ENCODE peak calls at places on chromosomes 4 and X, in four cellular contexts. V is NB4, N is germinal center, M is naive B cell. Y is an unnamed sample.

GRCh38 chrX:153400146-153401132 is 711 bp downstream of the PNMA6E start:
- DNase-seq in M (no peak), V (peak; percentile 68), N (peak; percentile 75), Y (peak; percentile 78)

GRCh38 chr4:27616166-27616565 is 755.5 kb downstream of the STIM2 start:
- DNase-seq in N (no peak), V (no peak), M (no peak), Y (no peak)

GRCh38 chrX:33725556-33726232 is 406.4 kb downstream of the FAM47A start:
- DNase-seq in V (peak; percentile 15), N (no peak), M (no peak), Y (peak; percentile 33)

GRCh38 chrX:153063315-153063714 is 7.0 kb downstream of the PNMA3 start:
- DNase-seq in V (no peak), M (no peak), N (no peak), Y (no peak)

GRCh38 chr4:126271266-126271665 is 956.5 kb downstream of the FAT4 start:
- DNase-seq in N (no peak), V (no peak), M (no peak), Y (no peak)

GRCh38 chr4:177480796-177481195 is 38.6 kb upstream of the AGA start:
- DNase-seq in M (no peak), V (no peak), N (no peak), Y (peak; percentile 9)

GRCh38 chrX:105136786-105137185 is 83.7 kb downstream of the TEX13A start:
- DNase-seq in N (no peak), M (no peak), V (no peak), Y (no peak)

GRCh38 chrX:32483534-32484136 is 727.7 kb downstream of the DMD start:
- DNase-seq in M (no peak), N (no peak), V (peak; percentile 1), Y (peak; percentile 31)

GRCh38 chrX:131827935-131828334 is 195.2 kb upstream of the STK26 start:
- DNase-seq in V (peak; percentile 81), M (peak; percentile 50), N (no peak), Y (peak; percentile 85)

GRCh38 chr4:112523764-112524505 is 8.0 kb upstream of the NEUROG2 start:
- DNase-seq in V (peak; percentile 75), M (peak; percentile 73), N (peak; percentile 81), Y (peak; percentile 69)

GRCh38 chrX:3326721-3327120 is 19.7 kb downstream of the MXRA5 start:
- DNase-seq in V (peak; percentile 1), N (no peak), M (no peak), Y (no peak)

GRCh38 chr4:117455088-117455487 is 369.7 kb upstream of the TRAM1L1 start:
- DNase-seq in V (no peak), N (no peak), M (no peak), Y (no peak)

GRCh38 chr4:80386281-80386886 is 50.9 kb downstream of the CFAP299 start:
- DNase-seq in N (no peak), V (no peak), M (no peak), Y (no peak)

GRCh38 chr4:41413670-41414069 is 124.3 kb upstream of the LIMCH1 start:
- DNase-seq in M (no peak), N (no peak), V (peak; percentile 29), Y (peak; percentile 9)

GRCh38 chr4:135240796-135241195 is 1039.2 kb upstream of the PABPC4L start:
- DNase-seq in M (no peak), N (no peak), V (no peak), Y (no peak)

GRCh38 chr4:10590896-10591295 is 93.7 kb downstream of the CLNK start:
- DNase-seq in M (no peak), N (no peak), V (no peak), Y (no peak)

GRCh38 chr4:85717366-85717765 is 242.4 kb downstream of the ARHGAP24 start:
- DNase-seq in N (no peak), M (no peak), V (no peak), Y (no peak)

GRCh38 chr4:70935038-70935437 is 32.9 kb downstream of the MOB1B start:
- DNase-seq in V (no peak), M (no peak), N (no peak), Y (peak; percentile 25)

GRCh38 chrX:45385767-45386166 is 185.1 kb upstream of the DIPK2B start:
- DNase-seq in M (no peak), N (no peak), V (no peak), Y (no peak)

GRCh38 chr4:11313157-11313943 is 115.3 kb downstream of the HS3ST1 start:
- DNase-seq in N (no peak), V (no peak), M (no peak), Y (no peak)

GRCh38 chrX:102934624-102935023 is 2.4 kb upstream of the RAB40AL start:
- DNase-seq in M (peak; percentile 1), V (peak; percentile 58), N (peak; percentile 15), Y (peak; percentile 61)

GRCh38 chr4:8778301-8778700 is 93.3 kb downstream of the HMX1 start:
- DNase-seq in V (no peak), M (no peak), N (no peak), Y (no peak)

GRCh38 chr4:159927781-159928180 is 824.9 kb downstream of the RAPGEF2 start:
- DNase-seq in M (no peak), V (no peak), N (no peak), Y (no peak)

GRCh38 chr4:176924238-176924637 is 131.5 kb upstream of the VEGFC start:
- DNase-seq in V (no peak), N (no peak), M (no peak), Y (no peak)

GRCh38 chrX:153032397-153033118 is 23.7 kb upstream of the PNMA3 start:
- DNase-seq in N (peak; percentile 68), V (peak; percentile 63), M (peak; percentile 47), Y (peak; percentile 80)

GRCh38 chr4:16264798-16265197 is 38.5 kb upstream of the TAPT1 start:
- DNase-seq in N (peak; percentile 46), M (peak; percentile 55), V (peak; percentile 67), Y (peak; percentile 62)

GRCh38 chr4:150699599-150699998 is 117.6 kb downstream of the MAB21L2 start:
- DNase-seq in V (no peak), N (no peak), M (no peak), Y (no peak)

GRCh38 chrX:100264200-100264599 is 145.9 kb downstream of the PCDH19 start:
- DNase-seq in N (no peak), V (no peak), M (no peak), Y (peak; percentile 2)

GRCh38 chr4:28621541-28621940 is 1760.9 kb downstream of the STIM2 start:
- DNase-seq in M (no peak), V (no peak), N (no peak), Y (no peak)

GRCh38 chr4:1474126-1475090 is 68.2 kb upstream of the NKX1-1 start:
- DNase-seq in M (no peak), V (no peak), N (no peak), Y (no peak)

GRCh38 chr4:135834471-135834870 is 1632.9 kb upstream of the PABPC4L start:
- DNase-seq in N (no peak), V (no peak), M (no peak), Y (no peak)

GRCh38 chr4:114563536-114564315 is 34.9 kb upstream of the UGT8 start:
- DNase-seq in M (no peak), V (peak; percentile 36), N (no peak), Y (peak; percentile 24)

GRCh38 chr4:173522874-173523395 is 7.1 kb downstream of the HAND2 start:
- DNase-seq in V (no peak), N (no peak), M (no peak), Y (no peak)

GRCh38 chr4:186948361-186949291 is 225.0 kb upstream of the FAT1 start:
- DNase-seq in V (peak; percentile 14), M (no peak), N (no peak), Y (peak; percentile 44)

GRCh38 chrX:134600714-134601113 is 57.6 kb downstream of the PLAC1 start:
- DNase-seq in M (no peak), V (peak; percentile 71), N (no peak), Y (peak; percentile 49)

Y was measured in OCI-M1.